ENCODE peak calls at places on chromosomes 1 and 21, in four cellular contexts. G is IMR-90, I is H9, U is neuronal stem cell. H is an unnamed sample.

GRCh38 chr1:169151338-169151837 is 44.9 kb downstream of the ATP1B1 start:
- DNase-seq in U (no peak), I (no peak), G (no peak), H (no peak)

GRCh38 chr1:186244825-186245224 is 130.2 kb downstream of the TPR start:
- DNase-seq in U (no peak), I (peak), G (no peak), H (no peak)

GRCh38 chr1:214316597-214316996 is 35.6 kb downstream of the SMYD2 start:
- DNase-seq in U (no peak), G (peak), I (peak), H (no peak)

GRCh38 chr1:210232524-210233215 is at the start of gene SERTAD4:
- DNase-seq in G (no peak), U (peak), I (peak), H (peak)

GRCh38 chr1:54114001-54114400 is 38.8 kb downstream of the CDCP2 start:
- DNase-seq in U (no peak), G (no peak), I (no peak), H (no peak)

GRCh38 chr1:58898739-58899580 is 115.1 kb upstream of the JUN start:
- DNase-seq in U (no peak), I (no peak), G (peak), H (peak)

GRCh38 chr21:35989185-35989735 is 71.1 kb downstream of the SETD4 start:
- DNase-seq in I (no peak), U (no peak), G (no peak), H (no peak)

GRCh38 chr21:26070822-26071425 is 99.6 kb downstream of the APP start:
- DNase-seq in U (no peak), I (no peak), G (peak), H (peak)

GRCh38 chr1:16043521-16043920 is at the start of gene CLCNKB:
- DNase-seq in I (no peak), U (no peak), G (no peak), H (no peak)

GRCh38 chr1:28329395-28330153 is 734 bp downstream of the MED18 start:
- DNase-seq in G (peak), U (no peak), I (peak), H (peak)

GRCh38 chr1:98468111-98468717 is 193.3 kb upstream of the SNX7 start:
- DNase-seq in G (peak), I (no peak), U (peak), H (peak)

GRCh38 chr1:2300851-2301606 is 72.9 kb downstream of the SKI start:
- DNase-seq in G (peak), U (no peak), I (no peak), H (no peak)

GRCh38 chr1:174912243-174912642 is 87.5 kb upstream of the CACYBP start:
- DNase-seq in U (no peak), G (no peak), I (no peak), H (no peak)

GRCh38 chr1:201540846-201541735 is 2.2 kb downstream of the NAV1 start:
- DNase-seq in U (no peak), G (no peak), I (no peak), H (no peak)

GRCh38 chr1:212858055-212858460 is at the start of gene FLVCR1:
- DNase-seq in I (peak), U (peak), G (peak), H (peak)
- H3K23ac ChIP-seq in I (no peak), U (peak), G (peak), H (no peak)

DNA sequence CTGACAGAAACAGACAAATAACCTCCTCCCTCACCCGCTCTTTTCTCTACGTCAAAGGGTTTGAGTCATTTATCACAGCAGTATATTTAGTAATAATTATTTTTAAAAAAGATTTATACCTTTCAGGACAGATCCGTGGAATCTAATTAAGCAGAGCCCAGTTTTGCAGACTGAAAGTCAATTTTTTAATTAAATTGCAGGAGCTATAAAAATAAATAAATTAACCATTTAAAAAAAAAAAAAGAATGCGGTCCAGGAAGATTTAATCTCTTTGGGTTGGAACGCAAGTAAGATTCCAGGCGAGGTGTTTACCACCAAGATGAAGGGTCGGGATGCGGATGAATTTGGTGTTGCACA is 20.1 kb downstream of the NPR1 start:
- DNase-seq in G (no peak), U (no peak), I (no peak), H (no peak)
- H2BK5ac ChIP-seq in G (no peak), U (no peak), I (no peak), H (no peak)

GRCh38 chr1:165748550-165748949 is 20.1 kb downstream of the TMCO1 start:
- DNase-seq in U (no peak), G (no peak), I (no peak), H (no peak)

GRCh38 chr1:165755393-165756010 is 13.2 kb downstream of the TMCO1 start:
- DNase-seq in U (no peak), G (no peak), I (no peak), H (no peak)

GRCh38 chr1:165753934-165754333 is 14.7 kb downstream of the TMCO1 start:
- DNase-seq in U (no peak), I (no peak), G (no peak), H (no peak)
- H3K14ac ChIP-seq in U (no peak), I (no peak), G (no peak), H (no peak)

DNA sequence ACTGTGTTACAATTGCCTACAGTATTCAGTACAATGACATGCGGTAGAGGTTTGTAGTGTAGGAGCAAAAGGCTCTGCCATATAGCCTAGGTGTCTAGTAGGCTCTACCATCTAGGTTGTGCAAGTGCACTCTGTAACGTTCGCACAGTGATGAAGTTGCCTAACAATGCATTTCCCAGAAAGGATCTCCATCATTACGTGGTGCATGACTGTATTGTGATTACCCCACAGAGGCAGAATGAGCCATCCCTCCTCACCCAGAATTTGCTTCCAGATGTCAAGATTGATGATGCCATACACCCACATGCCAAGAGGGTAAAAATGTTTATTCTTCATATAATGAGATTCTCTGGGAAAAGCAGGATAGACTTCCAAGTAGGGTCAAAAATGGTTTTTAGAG is 199.3 kb upstream of the CTTNBP2NL start:
- DNase-seq in G (no peak), U (no peak), I (no peak), H (no peak)
- H3K23ac ChIP-seq in G (no peak), U (no peak), I (no peak), H (no peak)

DNA sequence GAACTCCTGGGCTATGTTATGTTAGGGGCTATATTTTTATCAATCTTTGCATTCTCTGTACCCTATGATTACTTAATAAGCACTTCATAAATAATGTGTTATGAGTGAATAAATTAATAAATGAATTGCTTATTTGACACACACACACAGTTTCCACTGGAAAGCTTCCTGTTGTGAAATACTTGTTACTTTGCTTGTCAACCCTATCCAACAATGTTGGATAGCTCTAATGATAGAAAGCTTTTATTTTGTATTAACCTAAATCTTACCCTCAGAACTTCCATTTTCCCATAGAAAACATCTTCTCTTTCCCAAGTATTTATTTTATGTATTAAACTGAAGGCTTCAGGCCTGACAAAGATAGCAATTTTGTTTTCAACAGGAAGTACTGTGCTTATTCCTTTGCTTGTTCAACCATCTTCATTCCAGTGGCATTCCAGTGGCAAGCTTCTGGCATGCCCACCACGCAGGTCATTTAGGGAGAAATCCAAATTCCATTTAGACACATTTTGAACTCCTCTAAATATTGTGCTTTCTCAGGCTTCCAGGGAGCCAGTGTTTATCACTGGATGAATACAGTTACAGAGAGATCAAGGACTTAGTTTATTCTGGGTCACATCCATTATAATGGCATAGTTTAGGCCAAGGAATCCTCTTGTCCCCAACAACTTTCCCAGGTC is 134.4 kb downstream of the TGFB2 start:
- DNase-seq in I (no peak), G (peak), U (no peak), H (peak)
- H2BK5ac ChIP-seq in I (no peak), G (peak), U (no peak), H (peak)

DNA sequence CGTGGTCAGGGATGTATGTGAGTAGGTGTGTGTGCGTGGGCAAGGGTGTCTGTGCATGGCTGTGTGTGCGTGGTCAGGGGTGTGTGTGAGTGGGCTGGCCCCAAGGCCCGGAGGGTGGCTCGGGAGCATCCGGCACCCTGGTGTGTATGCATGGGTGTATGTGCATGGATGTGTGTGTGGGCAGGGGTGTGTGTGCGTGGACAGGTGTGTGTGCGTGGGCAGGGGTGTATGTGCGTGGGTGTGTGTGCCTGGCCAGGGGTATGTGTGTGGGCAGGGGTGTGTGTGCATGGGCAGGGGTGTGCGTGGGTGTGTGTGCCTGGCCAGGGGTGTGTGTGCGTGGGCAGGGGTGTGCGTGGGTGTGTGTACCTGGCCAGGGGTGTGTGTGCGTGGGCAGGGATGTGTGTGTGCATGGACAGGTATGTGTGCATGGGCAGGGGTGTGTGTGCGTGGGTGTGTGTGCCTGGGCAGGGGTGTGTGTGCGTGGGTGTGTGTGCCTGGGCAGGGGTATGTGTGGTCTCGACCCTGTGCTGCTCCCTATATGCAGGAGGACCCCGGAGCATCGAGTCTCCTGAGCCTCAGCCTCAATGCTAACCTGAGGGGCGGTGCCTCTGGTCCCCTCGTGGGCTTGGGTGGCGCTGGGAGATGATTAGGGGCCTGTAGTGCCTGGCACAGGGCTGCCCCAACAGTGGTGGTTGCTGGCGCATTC is 16.3 kb downstream of the ARHGEF16 start:
- DNase-seq in I (no peak), U (no peak), G (no peak), H (no peak)
- H3K14ac ChIP-seq in I (peak), U (peak), G (no peak), H (peak)

GRCh38 chr1:22077728-22078127 is 25.2 kb downstream of the CDC42 start:
- DNase-seq in U (no peak), G (peak), I (no peak), H (no peak)
- H3K23ac ChIP-seq in U (no peak), G (no peak), I (no peak), H (no peak)